ENCODE peak calls at places on chromosomes 7 and 10, in nine cellular contexts. Q is H54, L is mesothelial cell of epicardium, H is Right ventricle myocardium superior, D is tibial artery, S is SK-MEL-5, A is T-cell, Y is renal cortical epithelial cell, J is frontal cortex. I is an unnamed sample.

GRCh38 chr10:88131561-88132139 is 268.2 kb downstream of the PTEN start:
- DNase-seq in Q (no peak), L (no peak), H (peak), D (peak), S (peak), A (no peak), Y (peak), J (no peak), I (no peak)

GRCh38 chr10:88136712-88137111 is 273.3 kb downstream of the PTEN start:
- DNase-seq in Q (no peak), L (no peak), H (no peak), D (no peak), S (no peak), A (no peak), Y (no peak), J (no peak), I (no peak)

GRCh38 chr7:150361807-150362621 is 6.6 kb upstream of the REPIN1 start:
- DNase-seq in Q (no peak), L (no peak), H (no peak), D (no peak), S (no peak), A (no peak), Y (no peak), J (no peak), I (no peak)

GRCh38 chr10:115167716-115168115 is 74.6 kb downstream of the ATRNL1 start:
- DNase-seq in Q (no peak), L (no peak), H (no peak), D (no peak), S (peak), A (no peak), Y (no peak), J (no peak), I (no peak)

GRCh38 chr7:120056227-120056626 is 216.7 kb upstream of the KCND2 start:
- DNase-seq in Q (no peak), L (no peak), H (no peak), D (no peak), S (no peak), A (no peak), Y (no peak), J (no peak), I (no peak)

GRCh38 chr7:2393751-2394150 is 9.7 kb upstream of the CHST12 start:
- DNase-seq in Q (no peak), L (no peak), H (peak), D (no peak), S (no peak), A (no peak), Y (no peak), J (no peak), I (no peak)

GRCh38 chr7:90756366-90756765 is 160.2 kb downstream of the CDK14 start:
- DNase-seq in Q (no peak), L (no peak), H (no peak), D (no peak), S (no peak), A (no peak), Y (no peak), J (no peak), I (no peak)

GRCh38 chr7:64874114-64874513 is 29.0 kb upstream of the ZNF273 start:
- DNase-seq in Q (no peak), L (no peak), H (no peak), D (no peak), S (no peak), A (no peak), Y (no peak), J (no peak), I (no peak)

GRCh38 chr10:113527181-113527580 is 25.7 kb upstream of the HABP2 start:
- DNase-seq in Q (no peak), L (no peak), H (no peak), D (no peak), S (no peak), A (no peak), Y (no peak), J (no peak), I (no peak)

GRCh38 chr10:8095962-8096361 is 41.5 kb downstream of the GATA3 start:
- DNase-seq in Q (no peak), L (no peak), H (no peak), D (no peak), S (no peak), A (no peak), Y (no peak), J (no peak), I (no peak)

GRCh38 chr10:132677905-132678298 is 108.0 kb downstream of the NKX6-2 start:
- DNase-seq in Q (no peak), L (no peak), H (no peak), D (peak), S (no peak), A (no peak), Y (no peak), J (no peak), I (no peak)

GRCh38 chr7:44075296-44076075 is 6.8 kb downstream of the POLM start:
- DNase-seq in Q (no peak), L (no peak), H (no peak), D (no peak), S (no peak), A (no peak), Y (peak), J (no peak), I (peak)

GRCh38 chr10:96290368-96291133 is 13.7 kb upstream of the DNTT start:
- DNase-seq in Q (no peak), L (no peak), H (no peak), D (no peak), S (no peak), A (no peak), Y (no peak), J (no peak), I (no peak)

GRCh38 chr10:78970261-78970660 is 98.5 kb upstream of the ZMIZ1 start:
- DNase-seq in Q (no peak), L (no peak), H (no peak), D (no peak), S (no peak), A (no peak), Y (no peak), J (no peak), I (no peak)

GRCh38 chr7:105611856-105612775 is 30.8 kb upstream of the EFCAB10 start:
- DNase-seq in Q (peak), L (no peak), H (no peak), D (no peak), S (no peak), A (no peak), Y (peak), J (no peak), I (no peak)

GRCh38 chr10:80924063-80924952 is 386.6 kb downstream of the SH2D4B start:
- DNase-seq in Q (no peak), L (peak), H (no peak), D (no peak), S (peak), A (no peak), Y (peak), J (no peak), I (no peak)

GRCh38 chr10:70776455-70777005 is 8.6 kb downstream of the TBATA start:
- DNase-seq in Q (no peak), L (peak), H (peak), D (peak), S (no peak), A (no peak), Y (no peak), J (no peak), I (no peak)

GRCh38 chr7:96747413-96747940 is 37.8 kb upstream of the SEM1 start:
- DNase-seq in Q (no peak), L (no peak), H (no peak), D (no peak), S (no peak), A (no peak), Y (no peak), J (no peak), I (no peak)

GRCh38 chr7:28155964-28156363 is 24.6 kb downstream of the JAZF1 start:
- DNase-seq in Q (no peak), L (no peak), H (no peak), D (no peak), S (no peak), A (no peak), Y (peak), J (no peak), I (no peak)

GRCh38 chr10:42738669-42739068 is 43.9 kb upstream of the BMS1 start:
- DNase-seq in Q (no peak), L (no peak), H (no peak), D (no peak), S (no peak), A (no peak), Y (no peak), J (no peak), I (no peak)

GRCh38 chr7:105656922-105657521 is 75.7 kb upstream of the EFCAB10 start:
- DNase-seq in Q (peak), L (no peak), H (no peak), D (no peak), S (peak), A (peak), Y (peak), J (no peak), I (peak)

GRCh38 chr7:28458732-28459131 is 46.4 kb downstream of the CREB5 start:
- DNase-seq in Q (no peak), L (no peak), H (peak), D (no peak), S (peak), A (no peak), Y (no peak), J (no peak), I (no peak)

GRCh38 chr10:102511562-102512274 is 7.9 kb downstream of the SUFU start:
- DNase-seq in Q (no peak), L (no peak), H (no peak), D (peak), S (no peak), A (no peak), Y (no peak), J (no peak), I (no peak)

GRCh38 chr7:128188396-128189230 is 52.5 kb upstream of the LEP start:
- DNase-seq in Q (no peak), L (no peak), H (no peak), D (peak), S (no peak), A (no peak), Y (no peak), J (no peak), I (peak)

GRCh38 chr7:131087756-131088658 is 239.7 kb upstream of the MKLN1 start:
- DNase-seq in Q (no peak), L (no peak), H (no peak), D (no peak), S (no peak), A (no peak), Y (peak), J (no peak), I (no peak)

GRCh38 chr10:2214805-2215204 is 477.5 kb upstream of the ADARB2 start:
- DNase-seq in Q (no peak), L (peak), H (no peak), D (no peak), S (no peak), A (no peak), Y (no peak), J (no peak), I (no peak)

GRCh38 chr10:94006591-94007550 is 13.1 kb downstream of the PLCE1 start:
- DNase-seq in Q (no peak), L (no peak), H (no peak), D (no peak), S (no peak), A (no peak), Y (peak), J (no peak), I (no peak)

GRCh38 chr7:28298870-28299484 is 113.3 kb upstream of the CREB5 start:
- DNase-seq in Q (peak), L (no peak), H (no peak), D (no peak), S (peak), A (no peak), Y (peak), J (peak), I (no peak)

GRCh38 chr7:18352339-18353255 is 143.0 kb upstream of the HDAC9 start:
- DNase-seq in Q (peak), L (peak), H (no peak), D (no peak), S (peak), A (no peak), Y (peak), J (no peak), I (no peak)

GRCh38 chr10:74011762-74012161 is 13.8 kb downstream of the VCL start:
- DNase-seq in Q (no peak), L (no peak), H (no peak), D (no peak), S (peak), A (no peak), Y (peak), J (no peak), I (no peak)

GRCh38 chr10:46526682-46527038 is 29.8 kb downstream of the GPRIN2 start:
- DNase-seq in Q (no peak), L (no peak), H (no peak), D (peak), S (no peak), A (no peak), Y (peak), J (no peak), I (peak)

GRCh38 chr10:97074256-97075145 is 111.3 kb downstream of the SLIT1 start:
- DNase-seq in Q (no peak), L (no peak), H (no peak), D (no peak), S (no peak), A (no peak), Y (no peak), J (no peak), I (no peak)

GRCh38 chr10:120172371-120172770 is 279.8 kb downstream of the SEC23IP start:
- DNase-seq in Q (no peak), L (no peak), H (no peak), D (no peak), S (peak), A (no peak), Y (peak), J (no peak), I (no peak)

GRCh38 chr10:11697718-11698527 is 44.3 kb upstream of the ECHDC3 start:
- DNase-seq in Q (no peak), L (no peak), H (no peak), D (no peak), S (no peak), A (no peak), Y (peak), J (no peak), I (no peak)

GRCh38 chr10:104049497-104050250 is 36.0 kb downstream of the COL17A1 start:
- DNase-seq in Q (peak), L (no peak), H (no peak), D (no peak), S (no peak), A (no peak), Y (peak), J (no peak), I (no peak)

GRCh38 chr10:83373659-83374058 is 765.6 kb upstream of the GHITM start:
- DNase-seq in Q (peak), L (no peak), H (no peak), D (no peak), S (peak), A (no peak), Y (peak), J (no peak), I (no peak)

I was measured in CD14-positive monocyte.